ENCODE peak calls at places on chromosome 14, in seven cellular contexts. One of them, this sample, is unnamed.
A peak's percentile ranks its signal among the peaks of the same experiment; 100 is the strongest.

GRCh38 chr14:50025073-50025472 is 91.3 kb downstream of the VCPKMT start:
- DNase-seq in head of caudate nucleus: no peak
- DNase-seq in HT1080: no peak
- DNase-seq in A172: no peak
- DNase-seq in effector CD4-positive, alpha-beta T cell: no peak
- DNase-seq in mesendoderm: no peak
- DNase-seq in A549: no peak
- DNase-seq in this sample: no peak

GRCh38 chr14:101108579-101109346 is 205.2 kb upstream of the RTL1 start:
- DNase-seq in head of caudate nucleus: no peak
- DNase-seq in HT1080: no peak
- DNase-seq in A172: no peak
- DNase-seq in effector CD4-positive, alpha-beta T cell: no peak
- DNase-seq in mesendoderm: no peak
- DNase-seq in A549: no peak
- DNase-seq in this sample: no peak

GRCh38 chr14:69699743-69700309 is 67.1 kb upstream of the SRSF5 start:
- DNase-seq in head of caudate nucleus: no peak
- DNase-seq in HT1080: no peak
- DNase-seq in A172: no peak
- DNase-seq in effector CD4-positive, alpha-beta T cell: no peak
- DNase-seq in mesendoderm: no peak
- DNase-seq in A549: no peak
- DNase-seq in this sample: peak; percentile 52

GRCh38 chr14:51650721-51651387 is 856 bp upstream of the FRMD6 start:
- DNase-seq in head of caudate nucleus: no peak
- DNase-seq in HT1080: peak; percentile 27
- DNase-seq in A172: no peak
- DNase-seq in effector CD4-positive, alpha-beta T cell: no peak
- DNase-seq in mesendoderm: peak; percentile 45
- DNase-seq in A549: peak; percentile 29
- DNase-seq in this sample: no peak

GRCh38 chr14:104532191-104532555 is 47.4 kb upstream of the C14orf180 start:
- DNase-seq in head of caudate nucleus: no peak
- DNase-seq in HT1080: no peak
- DNase-seq in A172: no peak
- DNase-seq in effector CD4-positive, alpha-beta T cell: no peak
- DNase-seq in mesendoderm: no peak
- DNase-seq in A549: no peak
- DNase-seq in this sample: no peak

GRCh38 chr14:104142136-104143041 is 4.0 kb downstream of the KIF26A start:
- DNase-seq in head of caudate nucleus: no peak
- DNase-seq in HT1080: no peak
- DNase-seq in A172: no peak
- DNase-seq in effector CD4-positive, alpha-beta T cell: no peak
- DNase-seq in mesendoderm: no peak
- DNase-seq in A549: no peak
- DNase-seq in this sample: no peak

GRCh38 chr14:80323266-80323665 is 112.0 kb upstream of the DIO2 start:
- DNase-seq in head of caudate nucleus: no peak
- DNase-seq in HT1080: no peak
- DNase-seq in A172: no peak
- DNase-seq in effector CD4-positive, alpha-beta T cell: no peak
- DNase-seq in mesendoderm: no peak
- DNase-seq in A549: no peak
- DNase-seq in this sample: no peak

GRCh38 chr14:35534884-35535793 is 1.2 kb downstream of the INSM2 start:
- DNase-seq in head of caudate nucleus: peak; percentile 25
- DNase-seq in HT1080: peak; percentile 66
- DNase-seq in A172: peak; percentile 14
- DNase-seq in effector CD4-positive, alpha-beta T cell: peak; percentile 43
- DNase-seq in mesendoderm: peak; percentile 80
- DNase-seq in A549: peak; percentile 53
- DNase-seq in this sample: no peak

GRCh38 chr14:69231486-69231885 is 28.5 kb upstream of the GALNT16 start:
- DNase-seq in head of caudate nucleus: no peak
- DNase-seq in HT1080: no peak
- DNase-seq in A172: no peak
- DNase-seq in effector CD4-positive, alpha-beta T cell: no peak
- DNase-seq in mesendoderm: no peak
- DNase-seq in A549: no peak
- DNase-seq in this sample: no peak

GRCh38 chr14:89621009-89621421 is 204.0 kb upstream of the FOXN3 start:
- DNase-seq in head of caudate nucleus: no peak
- DNase-seq in HT1080: no peak
- DNase-seq in A172: no peak
- DNase-seq in effector CD4-positive, alpha-beta T cell: peak; percentile 46
- DNase-seq in mesendoderm: no peak
- DNase-seq in A549: no peak
- DNase-seq in this sample: no peak

This sample was measured in NCI-H1930.